ENCODE peak calls at places on chromosomes 2 and 18, in ten cellular contexts. B is fibroblast of the aortic adventitia, A is ovary, G is A549, V is SK-N-SH, Z is GM12865, H is lower leg skin, Q is H1, D is left ventricle myocardium inferior, W is cardiac muscle cell. L is an unnamed sample.

GRCh38 chr2:74374509-74375205 is 5.5 kb downstream of the DCTN1 start:
- DNase-seq in H (no peak), W (peak; percentile 89), B (peak; percentile 78), V (peak; percentile 99), Z (no peak), G (no peak), Q (peak; percentile 59), D (peak; percentile 78), A (no peak), L (peak; percentile 66)

GRCh38 chr2:167844714-167845530 is 402.5 kb downstream of the STK39 start:
- DNase-seq in Z (peak; percentile 26), B (no peak), D (no peak), V (no peak), W (no peak), G (no peak), Q (peak; percentile 47), H (no peak), A (no peak), L (no peak)

GRCh38 chr2:225937625-225938024 is 538.1 kb downstream of the NYAP2 start:
- DNase-seq in G (no peak), W (peak; percentile 37), B (peak; percentile 27), A (no peak), H (no peak), V (no peak), Z (no peak), Q (no peak), D (no peak), L (no peak)

GRCh38 chr2:231185886-231186285 is 12.5 kb upstream of the ARMC9 start:
- DNase-seq in W (no peak), H (peak; percentile 71), D (no peak), A (no peak), B (no peak), Q (no peak), Z (no peak), G (no peak), V (no peak), L (no peak)

GRCh38 chr2:12169721-12170120 is 423.3 kb downstream of the LPIN1 start:
- DNase-seq in H (no peak), Z (no peak), Q (no peak), B (peak; percentile 78), G (no peak), W (peak; percentile 27), A (no peak), D (peak; percentile 39), V (no peak), L (peak; percentile 78)

GRCh38 chr2:240322991-240323390 is 112.5 kb upstream of the GPC1 start:
- DNase-seq in D (no peak), A (no peak), W (no peak), G (no peak), H (peak; percentile 68), V (peak; percentile 23), B (no peak), Z (no peak), Q (no peak), L (no peak)

GRCh38 chr2:212842544-212843185 is 304.1 kb upstream of the ERBB4 start:
- DNase-seq in V (no peak), A (no peak), Z (no peak), G (no peak), B (peak; percentile 75), D (no peak), W (no peak), H (no peak), Q (no peak), L (no peak)

GRCh38 chr2:147030966-147031760 is 813.7 kb upstream of the ACVR2A start:
- DNase-seq in H (no peak), V (no peak), W (peak; percentile 37), A (no peak), G (no peak), Q (no peak), Z (no peak), D (no peak), B (peak; percentile 69), L (no peak)

DNA sequence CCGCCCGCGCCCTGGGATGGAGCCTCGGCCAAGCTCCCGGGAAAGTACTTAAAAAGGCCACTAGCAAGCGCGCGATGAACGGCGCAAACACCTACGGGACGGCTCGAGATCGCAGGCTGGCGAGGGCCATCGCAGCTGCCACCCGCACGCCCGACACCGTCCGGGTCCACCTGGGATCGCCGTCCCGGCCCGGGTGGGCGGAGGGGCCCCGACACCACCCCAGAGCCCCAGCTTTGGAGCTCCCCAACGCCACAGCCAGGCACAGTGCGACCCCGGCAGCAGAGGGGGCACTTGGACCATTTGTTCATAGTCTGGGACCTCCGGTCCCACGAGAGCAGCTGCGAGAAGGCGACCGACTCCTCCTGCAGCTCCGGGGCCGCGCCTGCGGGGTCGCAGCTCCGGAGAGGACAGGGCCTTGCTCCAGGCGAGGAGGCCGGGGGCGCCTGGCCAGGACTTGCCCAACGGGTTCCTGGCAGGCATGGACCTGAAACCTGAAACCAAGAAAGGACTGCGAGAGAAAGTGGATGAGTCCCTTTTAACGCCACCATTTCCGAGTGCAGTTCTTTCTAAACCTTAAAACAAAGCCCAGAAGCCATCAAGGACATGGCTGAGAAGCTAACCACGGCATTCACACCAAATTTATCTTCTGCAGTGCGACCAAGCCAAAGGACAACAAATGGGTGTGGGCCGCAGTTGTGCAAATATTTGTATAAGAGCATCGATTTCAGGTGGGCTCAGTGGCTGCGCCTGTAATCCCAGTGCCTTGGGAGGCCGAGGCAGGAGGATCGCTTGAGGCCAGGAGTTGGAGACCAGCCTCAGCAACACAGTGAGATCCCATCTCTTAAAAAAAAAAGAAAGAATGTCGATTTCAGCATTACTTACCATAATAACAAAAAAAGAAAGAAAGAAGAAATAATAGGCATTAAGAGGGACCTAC is 54.0 kb upstream of the IMP4 start:
- DNase-seq in A (peak; percentile 37), B (no peak), Z (no peak), H (no peak), Q (peak; percentile 68), W (no peak), G (no peak), D (no peak), V (peak; percentile 27), L (no peak)
- H3K4me3 ChIP-seq in A (no peak overlapping the region), B (no peak overlapping the region), Z (no peak overlapping the region), H (no peak overlapping the region), Q (peak overlapping the region; percentile 7), W (no peak overlapping the region), G (no peak overlapping the region), D (no peak overlapping the region), V (no peak overlapping the region), L (no peak overlapping the region)

GRCh38 chr18:73691624-73692023 is 456.0 kb downstream of the FBXO15 start:
- DNase-seq in B (no peak), V (no peak), D (no peak), H (no peak), A (no peak), W (no peak), G (no peak), Q (no peak), Z (no peak), L (no peak)

GRCh38 chr18:73690222-73690621 is 457.4 kb downstream of the FBXO15 start:
- DNase-seq in G (no peak), V (no peak), B (no peak), Z (no peak), D (no peak), W (no peak), A (no peak), H (no peak), Q (no peak), L (no peak)

GRCh38 chr18:73691118-73691517 is 456.5 kb downstream of the FBXO15 start:
- DNase-seq in D (no peak), B (peak; percentile 74), G (no peak), Z (no peak), Q (no peak), V (no peak), H (no peak), A (no peak), W (no peak), L (no peak)

GRCh38 chr18:73688851-73689659 is 458.6 kb downstream of the FBXO15 start:
- DNase-seq in B (peak; percentile 94), H (no peak), G (no peak), W (peak; percentile 79), V (no peak), Q (no peak), D (no peak), Z (peak; percentile 18), A (no peak), L (no peak)

DNA sequence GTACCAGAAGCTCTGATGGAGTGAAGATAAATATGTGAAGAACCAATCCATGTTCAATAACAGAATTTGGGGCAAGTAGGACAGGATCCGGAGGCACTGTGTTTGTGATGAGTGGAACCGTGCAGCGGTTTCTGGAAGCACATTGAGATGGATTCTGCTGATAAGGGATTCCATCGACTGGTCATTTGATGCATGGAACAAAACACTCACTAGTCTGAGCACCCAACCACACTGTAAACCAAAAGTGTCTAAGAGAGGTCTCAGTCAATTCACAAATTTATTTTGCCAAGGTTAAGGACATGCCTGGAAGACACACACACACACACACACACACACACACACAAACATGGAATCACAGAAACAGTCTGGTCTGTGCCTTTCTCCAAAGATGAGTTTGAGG is 459.5 kb downstream of the FBXO15 start:
- DNase-seq in V (no peak), Z (no peak), B (no peak), H (no peak), D (no peak), G (no peak), A (no peak), W (no peak), Q (no peak), L (no peak)
- TF ChIP-seq CTCF in V (no peak), Z (no peak), B (no peak), H (no peak), D (no peak), G (no peak), A (no peak), W (no peak), Q (no peak), L (no peak)

GRCh38 chr2:101125799-101126198 is 25.4 kb downstream of the TBC1D8 start:
- DNase-seq in V (no peak), Q (no peak), H (no peak), A (no peak), B (no peak), D (no peak), Z (no peak), G (no peak), W (no peak), L (no peak)

GRCh38 chr2:101124061-101124460 is 27.1 kb downstream of the TBC1D8 start:
- DNase-seq in W (no peak), A (no peak), V (no peak), H (no peak), B (peak; percentile 45), Q (no peak), Z (no peak), D (no peak), G (no peak), L (no peak)

GRCh38 chr2:101124684-101125366 is 26.4 kb downstream of the TBC1D8 start:
- DNase-seq in G (peak; percentile 91), V (no peak), W (no peak), A (peak; percentile 56), B (peak; percentile 94), Z (no peak), D (peak; percentile 70), Q (no peak), H (peak; percentile 93), L (peak; percentile 86)

GRCh38 chr2:101127319-101128056 is 23.7 kb downstream of the TBC1D8 start:
- DNase-seq in V (no peak), B (no peak), G (no peak), W (no peak), Q (no peak), Z (no peak), A (no peak), D (no peak), H (no peak), L (no peak)

GRCh38 chr2:101125374-101125773 is 25.8 kb downstream of the TBC1D8 start:
- DNase-seq in Q (no peak), H (no peak), W (no peak), A (no peak), G (no peak), V (no peak), Z (no peak), B (peak; percentile 80), D (no peak), L (no peak)
- H3K4me3 ChIP-seq in Q (no peak overlapping the region), H (no peak overlapping the region), W (no peak overlapping the region), A (no peak overlapping the region), G (peak overlapping the region; percentile 1), V (no peak overlapping the region), Z (no peak overlapping the region), B (no peak overlapping the region), D (peak overlapping the region; percentile 29), L (no peak overlapping the region)

DNA sequence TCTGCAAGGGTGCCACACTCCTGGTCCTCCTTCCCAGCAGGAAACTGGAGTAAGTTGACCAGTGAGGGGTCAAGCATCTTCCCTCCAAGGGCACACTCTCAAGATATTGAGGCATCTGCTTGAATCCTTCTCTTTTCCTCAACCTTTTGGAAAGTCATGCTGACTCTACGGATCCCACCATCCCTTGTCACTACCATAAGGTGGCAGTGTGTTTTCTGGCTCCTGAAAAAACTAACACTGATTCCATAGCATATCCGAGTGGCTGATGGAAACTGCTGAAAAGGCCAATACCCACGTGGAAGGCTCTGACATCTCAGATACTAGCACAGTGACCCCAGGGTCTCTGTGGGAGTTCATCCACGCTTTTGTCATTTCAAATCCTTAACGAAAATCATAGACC is 37.1 kb downstream of the GPR45 start:
- DNase-seq in H (no peak), D (no peak), B (no peak), Z (no peak), Q (no peak), W (no peak), G (no peak), A (no peak), V (no peak), L (no peak)
- TF ChIP-seq CTCF in H (no peak), D (no peak), B (no peak), Z (no peak), Q (no peak), W (no peak), G (no peak), A (no peak), V (no peak), L (no peak)

L was measured in tibial artery.